ENCODE peak calls at places on chromosomes 5 and 9, in four cellular contexts. E is IMR-90, O is GM12878, G is HepG2. I is an unnamed sample.

GRCh38 chr9:131039129-131039954 is 30.4 kb downstream of the LAMC3 start:
- DNase-seq in G (no peak), O (no peak), E (no peak), I (no peak)

GRCh38 chr5:386432-387341 is 56.3 kb upstream of the EXOC3 start:
- DNase-seq in E (peak), O (no peak), G (no peak), I (no peak)

GRCh38 chr5:86320266-86320665 is 297.5 kb upstream of the COX7C start:
- DNase-seq in O (no peak), G (no peak), E (no peak), I (no peak)

GRCh38 chr9:94870793-94871558 is 144.5 kb downstream of the AOPEP start:
- DNase-seq in O (no peak), G (no peak), E (no peak), I (no peak)

GRCh38 chr5:41985945-41986344 is 60.9 kb downstream of the FBXO4 start:
- DNase-seq in E (no peak), G (no peak), O (no peak), I (no peak)

GRCh38 chr9:121807918-121808278 is 156.5 kb downstream of the DAB2IP start:
- DNase-seq in O (no peak), G (no peak), E (no peak), I (no peak)

GRCh38 chr5:178554311-178554710 is 35.9 kb downstream of the COL23A1 start:
- DNase-seq in E (no peak), O (no peak), G (no peak), I (no peak)

GRCh38 chr9:11417782-11418181 is 805.0 kb upstream of the PTPRD start:
- DNase-seq in G (no peak), E (no peak), O (no peak), I (no peak)

GRCh38 chr5:139470821-139471300 is at the start of gene SMIM33:
- DNase-seq in E (no peak), G (no peak), O (no peak), I (no peak)

GRCh38 chr5:132962429-132962928 is 955 bp downstream of the AFF4 start:
- DNase-seq in G (peak), E (peak), O (no peak), I (peak)

GRCh38 chr9:112354081-112354743 is 20.8 kb upstream of the PTBP3 start:
- DNase-seq in G (no peak), E (no peak), O (no peak), I (no peak)

GRCh38 chr5:166810721-166811120 is 1480.7 kb upstream of the WWC1 start:
- DNase-seq in G (no peak), E (no peak), O (no peak), I (no peak)

GRCh38 chr5:79878721-79879336 is 112.2 kb downstream of the MTX3 start:
- DNase-seq in O (no peak), G (peak), E (no peak), I (no peak)

GRCh38 chr5:181189962-181190710 is 14.9 kb downstream of the TRIM7 start:
- DNase-seq in E (no peak), G (no peak), O (no peak), I (no peak)

GRCh38 chr5:154771383-154771901 is 16.3 kb downstream of the LARP1 start:
- DNase-seq in O (no peak), E (peak), G (no peak), I (peak)
- TF ChIP-seq POLR2A in O (no peak), E (no peak), G (no peak), I (no peak)

DNA sequence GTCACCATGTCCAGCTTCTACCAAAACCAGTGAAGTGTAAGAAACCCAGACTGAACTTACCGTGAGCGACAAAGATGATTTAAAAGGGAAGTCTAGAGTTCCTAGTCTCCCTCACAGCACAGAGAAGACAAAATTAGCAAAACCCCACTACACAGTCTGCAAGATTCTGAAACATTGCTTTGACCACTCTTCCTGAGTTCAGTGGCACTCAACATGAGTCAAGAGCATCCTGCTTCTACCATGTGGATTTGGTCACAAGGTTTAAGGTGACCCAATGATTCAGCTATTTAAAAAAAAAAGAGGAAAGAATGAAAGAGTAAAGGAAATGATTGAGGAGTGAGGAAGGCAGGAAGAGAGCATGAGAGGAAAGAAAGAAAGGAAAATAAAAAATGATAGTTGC is 19.8 kb downstream of the IL7R start:
- DNase-seq in G (no peak), E (peak), O (no peak), I (no peak)
- H3K4me2 ChIP-seq in G (no peak), E (no peak), O (peak), I (no peak)

GRCh38 chr5:168195110-168195509 is 96.3 kb upstream of the WWC1 start:
- DNase-seq in O (no peak), G (no peak), E (no peak), I (no peak)
- TF ChIP-seq CTCF in O (no peak), G (no peak), E (no peak), I (no peak)

GRCh38 chr5:177507165-177507564 is 2.5 kb downstream of the DOK3 start:
- DNase-seq in O (no peak), E (no peak), G (peak), I (peak)
- TF ChIP-seq POLR2A in O (no peak), E (no peak), G (no peak), I (no peak)

GRCh38 chr9:135888766-135889394 is 18.5 kb downstream of the CAMSAP1 start:
- DNase-seq in O (no peak), G (no peak), E (no peak), I (no peak)

GRCh38 chr9:135889564-135890189 is 17.7 kb downstream of the CAMSAP1 start:
- DNase-seq in G (no peak), O (no peak), E (no peak), I (no peak)

GRCh38 chr9:135890896-135891631 is 16.3 kb downstream of the CAMSAP1 start:
- DNase-seq in E (no peak), G (no peak), O (no peak), I (no peak)

GRCh38 chr9:135888126-135888765 is 19.1 kb downstream of the CAMSAP1 start:
- DNase-seq in O (no peak), G (no peak), E (no peak), I (no peak)

GRCh38 chr9:135890190-135890861 is 17.0 kb downstream of the CAMSAP1 start:
- DNase-seq in E (no peak), O (no peak), G (no peak), I (no peak)
- H3K4me2 ChIP-seq in E (no peak), O (no peak), G (no peak), I (no peak)

GRCh38 chr9:100428871-100429654 is 2.1 kb downstream of the MSANTD3 start:
- DNase-seq in G (peak), E (peak), O (no peak), I (peak)
- TF ChIP-seq CTCF in G (no peak), E (peak), O (no peak), I (no peak)

GRCh38 chr5:34007675-34008600 is at the start of gene AMACR:
- DNase-seq in G (peak), E (peak), O (peak), I (peak)
- TF ChIP-seq POLR2A in G (peak), E (peak), O (peak), I (peak)

GRCh38 chr9:85586684-85587083 is 155.1 kb downstream of the AGTPBP1 start:
- DNase-seq in E (no peak), G (peak), O (no peak), I (no peak)
- H3K4me2 ChIP-seq in E (no peak), G (no peak), O (no peak), I (no peak)

I was measured in endothelial cell of umbilical vein.